ENCODE peak calls at places on chromosomes 13 and 19, in ten cellular contexts. One of them, this sample, is unnamed. For H3K4me1, the result is how much of the 10 kb centered on the place peaks cover.

GRCh38 chr19:29086182-29086581 is 126.8 kb downstream of the UQCRFS1 start:
- DNase-seq in heart right ventricle: no peak
- DNase-seq in stomach: no peak
- DNase-seq in mucosa of descending colon: no peak
- DNase-seq in A549: no peak
- DNase-seq in left ventricle myocardium inferior: no peak
- DNase-seq in mesenchymal stem cell: no peak
- DNase-seq in tibial artery: no peak
- DNase-seq in Peyer's patch: no peak
- DNase-seq in uterus: no peak
- DNase-seq in this sample: no peak

GRCh38 chr13:19910336-19911072 is 47.1 kb upstream of the ZMYM5 start:
- DNase-seq in left ventricle myocardium inferior: no peak
- DNase-seq in tibial artery: no peak
- DNase-seq in stomach: peak
- DNase-seq in heart right ventricle: no peak
- DNase-seq in A549: peak
- DNase-seq in Peyer's patch: no peak
- DNase-seq in uterus: no peak
- DNase-seq in mesenchymal stem cell: peak
- DNase-seq in mucosa of descending colon: peak
- DNase-seq in this sample: no peak

GRCh38 chr13:23377603-23378002 is 55.9 kb downstream of the SACS start:
- DNase-seq in stomach: no peak
- DNase-seq in uterus: peak
- DNase-seq in A549: no peak
- DNase-seq in heart right ventricle: no peak
- DNase-seq in tibial artery: no peak
- DNase-seq in mesenchymal stem cell: no peak
- DNase-seq in Peyer's patch: no peak
- DNase-seq in left ventricle myocardium inferior: no peak
- DNase-seq in mucosa of descending colon: no peak
- DNase-seq in this sample: no peak

GRCh38 chr19:33552928-33553279 is 31.3 kb upstream of the PEPD start:
- DNase-seq in uterus: no peak
- DNase-seq in Peyer's patch: no peak
- DNase-seq in heart right ventricle: no peak
- DNase-seq in mucosa of descending colon: no peak
- DNase-seq in left ventricle myocardium inferior: no peak
- DNase-seq in stomach: no peak
- DNase-seq in mesenchymal stem cell: no peak
- DNase-seq in A549: no peak
- DNase-seq in tibial artery: peak
- DNase-seq in this sample: no peak

GRCh38 chr19:4390017-4390861 is 10.1 kb downstream of the SH3GL1 start:
- DNase-seq in A549: no peak
- DNase-seq in heart right ventricle: peak
- DNase-seq in stomach: no peak
- DNase-seq in Peyer's patch: peak
- DNase-seq in left ventricle myocardium inferior: peak
- DNase-seq in mucosa of descending colon: no peak
- DNase-seq in uterus: no peak
- DNase-seq in tibial artery: peak
- DNase-seq in mesenchymal stem cell: peak
- DNase-seq in this sample: no peak

GRCh38 chr19:4929186-4929585 is 19.9 kb downstream of the UHRF1 start:
- DNase-seq in mucosa of descending colon: no peak
- DNase-seq in uterus: no peak
- DNase-seq in heart right ventricle: no peak
- DNase-seq in Peyer's patch: no peak
- DNase-seq in tibial artery: no peak
- DNase-seq in stomach: no peak
- DNase-seq in A549: no peak
- DNase-seq in mesenchymal stem cell: no peak
- DNase-seq in left ventricle myocardium inferior: no peak
- DNase-seq in this sample: no peak

GRCh38 chr19:45231891-45232290 is 13.3 kb downstream of the EXOC3L2 start:
- DNase-seq in stomach: no peak
- DNase-seq in left ventricle myocardium inferior: no peak
- DNase-seq in mucosa of descending colon: no peak
- DNase-seq in A549: no peak
- DNase-seq in heart right ventricle: no peak
- DNase-seq in mesenchymal stem cell: no peak
- DNase-seq in Peyer's patch: no peak
- DNase-seq in uterus: no peak
- DNase-seq in tibial artery: no peak
- DNase-seq in this sample: no peak

GRCh38 chr13:23378009-23378632 is 55.4 kb downstream of the SACS start:
- DNase-seq in A549: peak
- DNase-seq in stomach: no peak
- DNase-seq in heart right ventricle: peak
- DNase-seq in mesenchymal stem cell: peak
- DNase-seq in mucosa of descending colon: peak
- DNase-seq in uterus: peak
- DNase-seq in left ventricle myocardium inferior: no peak
- DNase-seq in tibial artery: peak
- DNase-seq in Peyer's patch: peak
- DNase-seq in this sample: no peak

GRCh38 chr19:10228925-10229324 is 2.2 kb downstream of the S1PR2 start:
- DNase-seq in left ventricle myocardium inferior: no peak
- DNase-seq in A549: peak
- DNase-seq in stomach: no peak
- DNase-seq in mucosa of descending colon: peak
- DNase-seq in mesenchymal stem cell: peak
- DNase-seq in heart right ventricle: peak
- DNase-seq in tibial artery: no peak
- DNase-seq in Peyer's patch: peak
- DNase-seq in uterus: peak
- DNase-seq in this sample: no peak

GRCh38 chr13:48532146-48532472 is 771 bp downstream of the RCBTB2 start:
- DNase-seq in A549: no peak
- DNase-seq in Peyer's patch: no peak
- DNase-seq in uterus: no peak
- DNase-seq in mucosa of descending colon: no peak
- DNase-seq in left ventricle myocardium inferior: no peak
- DNase-seq in heart right ventricle: no peak
- DNase-seq in tibial artery: no peak
- DNase-seq in stomach: no peak
- DNase-seq in mesenchymal stem cell: no peak
- DNase-seq in this sample: no peak

GRCh38 chr13:27264648-27265047 is 6.0 kb upstream of the RASL11A start:
- DNase-seq in heart right ventricle: no peak
- DNase-seq in Peyer's patch: no peak
- DNase-seq in mucosa of descending colon: no peak
- DNase-seq in A549: no peak
- DNase-seq in uterus: no peak
- DNase-seq in left ventricle myocardium inferior: no peak
- DNase-seq in tibial artery: no peak
- DNase-seq in stomach: no peak
- DNase-seq in mesenchymal stem cell: no peak
- DNase-seq in this sample: no peak

GRCh38 chr19:19185853-19186728 is 5.9 kb downstream of the BORCS8 start:
- DNase-seq in left ventricle myocardium inferior: no peak
- DNase-seq in heart right ventricle: no peak
- DNase-seq in Peyer's patch: peak
- DNase-seq in uterus: no peak
- DNase-seq in mucosa of descending colon: peak
- DNase-seq in stomach: peak
- DNase-seq in A549: no peak
- DNase-seq in mesenchymal stem cell: peak
- DNase-seq in tibial artery: no peak
- DNase-seq in this sample: no peak

DNA sequence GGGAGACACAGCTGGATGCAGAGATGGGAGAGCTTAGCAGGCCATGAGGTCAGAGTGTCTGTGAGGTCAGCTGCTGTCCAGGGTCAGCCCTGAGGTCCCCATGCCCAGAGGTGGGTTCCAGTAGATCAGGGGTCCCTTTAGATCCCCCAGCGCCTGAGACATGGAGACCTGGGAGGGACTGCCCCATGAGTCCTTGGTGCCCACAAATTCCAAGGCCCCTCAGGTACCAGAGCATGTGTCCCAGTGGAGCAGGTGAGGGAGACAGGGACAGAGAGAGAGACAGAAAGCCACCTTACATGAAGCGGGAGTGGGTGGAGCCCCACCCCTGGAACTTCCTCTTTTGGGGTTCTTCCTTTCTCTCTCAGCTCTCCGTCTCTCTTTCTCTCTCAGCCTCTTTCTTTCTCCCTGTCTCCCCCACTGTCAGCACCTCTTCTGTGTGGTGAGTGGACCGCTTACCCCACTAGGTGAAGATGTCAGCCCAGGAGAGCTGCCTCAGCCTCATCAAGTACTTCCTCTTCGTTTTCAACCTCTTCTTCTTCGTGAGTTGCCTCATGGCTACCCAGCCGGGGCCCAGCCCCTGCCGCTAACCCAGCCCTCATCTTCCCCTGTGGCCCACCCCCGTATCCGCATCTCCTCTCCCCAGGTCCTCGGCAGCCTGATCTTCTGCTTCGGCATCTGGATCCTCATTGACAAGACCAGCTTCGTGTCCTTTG is at the start of gene CD37:
- DNase-seq in A549: no peak
- DNase-seq in tibial artery: peak
- DNase-seq in uterus: no peak
- DNase-seq in heart right ventricle: no peak
- DNase-seq in stomach: peak
- DNase-seq in left ventricle myocardium inferior: no peak
- DNase-seq in Peyer's patch: peak
- DNase-seq in mesenchymal stem cell: no peak
- DNase-seq in mucosa of descending colon: peak
- DNase-seq in this sample: no peak
- H3K4me1 ChIP-seq in A549: under half
- H3K4me1 ChIP-seq in tibial artery: under half
- H3K4me1 ChIP-seq in uterus: under half
- H3K4me1 ChIP-seq in heart right ventricle: half or more
- H3K4me1 ChIP-seq in stomach: under half
- H3K4me1 ChIP-seq in left ventricle myocardium inferior: under half
- H3K4me1 ChIP-seq in Peyer's patch: under half
- H3K4me1 ChIP-seq in mesenchymal stem cell: under half
- H3K4me1 ChIP-seq in mucosa of descending colon: under half
- H3K4me1 ChIP-seq in this sample: under half

DNA sequence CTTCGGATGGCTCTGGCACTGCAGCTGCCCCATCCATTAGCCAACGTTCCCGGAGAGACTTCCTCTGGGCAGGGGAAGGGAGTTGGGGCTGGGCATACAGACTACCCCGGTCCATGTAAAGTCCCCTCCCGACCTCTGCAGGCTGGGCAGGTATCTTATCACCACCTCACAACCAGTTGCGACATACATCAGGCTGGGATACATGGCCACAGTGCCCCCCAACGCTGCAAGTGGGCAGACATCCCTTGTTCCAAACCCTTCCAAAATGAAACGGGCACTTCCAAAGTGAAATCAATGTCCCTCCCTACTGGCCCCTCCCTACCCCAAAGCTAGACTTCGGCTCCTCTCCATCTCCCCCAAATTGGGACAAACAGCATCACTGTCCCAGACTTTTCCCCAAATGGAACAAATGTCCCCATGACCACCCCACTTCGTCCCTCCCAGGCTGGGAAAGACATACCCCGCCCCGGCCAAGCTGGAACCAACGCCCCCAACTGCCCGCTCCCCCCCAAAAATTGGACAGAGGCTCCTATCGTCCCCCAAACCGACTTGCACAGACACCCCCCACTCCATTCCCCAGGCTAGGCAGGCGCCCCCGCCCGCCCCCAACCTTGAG is 5.0 kb downstream of the PALM3 start:
- DNase-seq in A549: no peak
- DNase-seq in heart right ventricle: no peak
- DNase-seq in stomach: no peak
- DNase-seq in Peyer's patch: no peak
- DNase-seq in tibial artery: no peak
- DNase-seq in mucosa of descending colon: no peak
- DNase-seq in mesenchymal stem cell: no peak
- DNase-seq in left ventricle myocardium inferior: no peak
- DNase-seq in uterus: no peak
- DNase-seq in this sample: no peak
- H3K4me3 ChIP-seq in A549: peak
- H3K4me3 ChIP-seq in heart right ventricle: peak
- H3K4me3 ChIP-seq in stomach: peak
- H3K4me3 ChIP-seq in Peyer's patch: peak
- H3K4me3 ChIP-seq in tibial artery: peak
- H3K4me3 ChIP-seq in mucosa of descending colon: no peak
- H3K4me3 ChIP-seq in mesenchymal stem cell: peak
- H3K4me3 ChIP-seq in left ventricle myocardium inferior: peak
- H3K4me3 ChIP-seq in uterus: peak
- H3K4me3 ChIP-seq in this sample: peak

GRCh38 chr19:38276942-38277517 is 12.7 kb downstream of the SPINT2 start:
- DNase-seq in mesenchymal stem cell: no peak
- DNase-seq in mucosa of descending colon: no peak
- DNase-seq in Peyer's patch: no peak
- DNase-seq in stomach: no peak
- DNase-seq in left ventricle myocardium inferior: no peak
- DNase-seq in uterus: no peak
- DNase-seq in heart right ventricle: no peak
- DNase-seq in tibial artery: no peak
- DNase-seq in A549: no peak
- DNase-seq in this sample: no peak

GRCh38 chr19:38280030-38280921 is 15.9 kb downstream of the SPINT2 start:
- DNase-seq in heart right ventricle: no peak
- DNase-seq in tibial artery: no peak
- DNase-seq in mesenchymal stem cell: no peak
- DNase-seq in mucosa of descending colon: no peak
- DNase-seq in Peyer's patch: no peak
- DNase-seq in uterus: no peak
- DNase-seq in stomach: no peak
- DNase-seq in A549: no peak
- DNase-seq in left ventricle myocardium inferior: no peak
- DNase-seq in this sample: no peak

GRCh38 chr19:38278751-38279150 is 14.4 kb downstream of the SPINT2 start:
- DNase-seq in mesenchymal stem cell: peak
- DNase-seq in heart right ventricle: no peak
- DNase-seq in Peyer's patch: no peak
- DNase-seq in tibial artery: no peak
- DNase-seq in A549: no peak
- DNase-seq in mucosa of descending colon: no peak
- DNase-seq in stomach: no peak
- DNase-seq in left ventricle myocardium inferior: no peak
- DNase-seq in uterus: no peak
- DNase-seq in this sample: no peak

GRCh38 chr19:38277969-38278680 is 13.8 kb downstream of the SPINT2 start:
- DNase-seq in stomach: peak
- DNase-seq in Peyer's patch: peak
- DNase-seq in A549: no peak
- DNase-seq in mucosa of descending colon: no peak
- DNase-seq in heart right ventricle: peak
- DNase-seq in mesenchymal stem cell: peak
- DNase-seq in uterus: peak
- DNase-seq in left ventricle myocardium inferior: peak
- DNase-seq in tibial artery: no peak
- DNase-seq in this sample: peak

GRCh38 chr19:38277549-38277948 is 13.2 kb downstream of the SPINT2 start:
- DNase-seq in A549: no peak
- DNase-seq in heart right ventricle: no peak
- DNase-seq in left ventricle myocardium inferior: no peak
- DNase-seq in uterus: no peak
- DNase-seq in mesenchymal stem cell: peak
- DNase-seq in mucosa of descending colon: no peak
- DNase-seq in Peyer's patch: no peak
- DNase-seq in stomach: no peak
- DNase-seq in tibial artery: no peak
- DNase-seq in this sample: no peak
- H3K4me1 ChIP-seq in A549: under half
- H3K4me1 ChIP-seq in heart right ventricle: under half
- H3K4me1 ChIP-seq in left ventricle myocardium inferior: half or more
- H3K4me1 ChIP-seq in uterus: under half
- H3K4me1 ChIP-seq in mesenchymal stem cell: under half
- H3K4me1 ChIP-seq in mucosa of descending colon: half or more
- H3K4me1 ChIP-seq in Peyer's patch: under half
- H3K4me1 ChIP-seq in stomach: half or more
- H3K4me1 ChIP-seq in tibial artery: under half
- H3K4me1 ChIP-seq in this sample: half or more

GRCh38 chr13:21071015-21071414 is 9.6 kb upstream of the LATS2 start:
- DNase-seq in tibial artery: no peak
- DNase-seq in heart right ventricle: no peak
- DNase-seq in mucosa of descending colon: no peak
- DNase-seq in stomach: no peak
- DNase-seq in uterus: no peak
- DNase-seq in mesenchymal stem cell: no peak
- DNase-seq in A549: no peak
- DNase-seq in left ventricle myocardium inferior: no peak
- DNase-seq in Peyer's patch: no peak
- DNase-seq in this sample: no peak
- H3K4me3 ChIP-seq in tibial artery: no peak
- H3K4me3 ChIP-seq in heart right ventricle: no peak
- H3K4me3 ChIP-seq in mucosa of descending colon: no peak
- H3K4me3 ChIP-seq in stomach: no peak
- H3K4me3 ChIP-seq in uterus: no peak
- H3K4me3 ChIP-seq in mesenchymal stem cell: no peak
- H3K4me3 ChIP-seq in A549: no peak
- H3K4me3 ChIP-seq in left ventricle myocardium inferior: no peak
- H3K4me3 ChIP-seq in Peyer's patch: no peak
- H3K4me3 ChIP-seq in this sample: no peak

This sample was measured in pancreas.